ENCODE peak calls at places on chromosome 10, in four cellular contexts. Y is iPS-NIHi11, V is T-helper 9 cell, R is type B pancreatic cell. M is an unnamed sample.

GRCh38 chr10:78798976-78799730 is 269.6 kb upstream of the ZMIZ1 start:
- DNase-seq in R (no peak), V (no peak), Y (no peak), M (no peak)

GRCh38 chr10:128624656-128625530 is 498.7 kb upstream of the MKI67 start:
- DNase-seq in R (no peak), Y (no peak), V (no peak), M (no peak)

GRCh38 chr10:93098816-93099215 is 25.1 kb downstream of the CYP26A1 start:
- DNase-seq in R (peak), Y (no peak), V (no peak), M (no peak)

GRCh38 chr10:97849491-97850402 is at the start of gene GOLGA7B:
- DNase-seq in V (peak), R (peak), Y (peak), M (no peak)

GRCh38 chr10:100186253-100186780 is 488 bp upstream of the ERLIN1 start:
- DNase-seq in R (no peak), Y (peak), V (no peak), M (peak)

GRCh38 chr10:70543911-70544310 is 58.6 kb downstream of the PRF1 start:
- DNase-seq in V (no peak), Y (no peak), R (no peak), M (no peak)

GRCh38 chr10:22958338-22958737 is 30.5 kb downstream of the ARMC3 start:
- DNase-seq in Y (no peak), V (no peak), R (no peak), M (no peak)

GRCh38 chr10:131644864-131645658 is 255.7 kb upstream of the PPP2R2D start:
- DNase-seq in V (no peak), R (no peak), Y (no peak), M (no peak)

GRCh38 chr10:106615081-106615480 is 549.4 kb downstream of the SORCS1 start:
- DNase-seq in Y (no peak), R (no peak), V (no peak), M (no peak)

GRCh38 chr10:122849090-122849489 is 3.4 kb upstream of the CUZD1 start:
- DNase-seq in R (no peak), V (no peak), Y (no peak), M (no peak)

M was measured in tibial artery.